ENCODE peak calls at places on chromosomes 11 and 22, in eight cellular contexts. E is fibroblast of the aortic adventitia, N is body of pancreas, I is RWPE1, D is glutamatergic neuron, K is astrocyte of the cerebellum, T is fibroblast of mammary gland, O is HCT116. W is an unnamed sample.

GRCh38 chr22:39292002-39292401 is 27.4 kb downstream of the RPL3 start:
- DNase-seq in E (no peak), N (peak), I (no peak), D (no peak), K (no peak), T (no peak), O (no peak), W (no peak)

GRCh38 chr11:120719348-120719747 is 207.8 kb downstream of the GRIK4 start:
- DNase-seq in E (no peak), N (no peak), I (no peak), D (no peak), K (no peak), T (peak), O (no peak), W (no peak)

GRCh38 chr11:35348898-35349687 is 70.3 kb downstream of the SLC1A2 start:
- DNase-seq in E (no peak), N (no peak), I (no peak), D (no peak), K (no peak), T (no peak), O (no peak), W (no peak)

GRCh38 chr11:67301951-67302516 is 1.3 kb upstream of the SSH3 start:
- DNase-seq in E (no peak), N (peak), I (peak), D (peak), K (no peak), T (peak), O (no peak), W (no peak)

GRCh38 chr11:15967166-15967565 is 389.2 kb downstream of the SOX6 start:
- DNase-seq in E (no peak), N (no peak), I (peak), D (no peak), K (no peak), T (peak), O (no peak), W (peak)

GRCh38 chr22:21760640-21761039 is 25.0 kb upstream of the YPEL1 start:
- DNase-seq in E (peak), N (no peak), I (no peak), D (no peak), K (peak), T (peak), O (no peak), W (no peak)

GRCh38 chr11:40292636-40293585 is 1166.5 kb downstream of the LRRC4C start:
- DNase-seq in E (no peak), N (no peak), I (peak), D (peak), K (no peak), T (no peak), O (no peak), W (no peak)

GRCh38 chr11:113974741-113975470 is at the start of gene HTR3A:
- DNase-seq in E (peak), N (peak), I (peak), D (peak), K (no peak), T (peak), O (peak), W (no peak)

GRCh38 chr11:71251761-71252433 is 480 bp downstream of the SHANK2 start:
- DNase-seq in E (no peak), N (peak), I (peak), D (peak), K (no peak), T (no peak), O (no peak), W (peak)

GRCh38 chr11:114678125-114679036 is at the start of gene NXPE2:
- DNase-seq in E (no peak), N (no peak), I (peak), D (no peak), K (peak), T (peak), O (no peak), W (no peak)

GRCh38 chr22:29331658-29332300 is 16.3 kb upstream of the RASL10A start:
- DNase-seq in E (no peak), N (no peak), I (no peak), D (no peak), K (no peak), T (no peak), O (no peak), W (no peak)

GRCh38 chr22:29702931-29703594 is 16.7 kb upstream of the CABP7 start:
- DNase-seq in E (no peak), N (no peak), I (no peak), D (no peak), K (no peak), T (no peak), O (no peak), W (peak)

GRCh38 chr11:36363361-36364272 is 67.5 kb downstream of the PRR5L start:
- DNase-seq in E (no peak), N (no peak), I (peak), D (no peak), K (no peak), T (no peak), O (no peak), W (no peak)

GRCh38 chr11:20429216-20429615 is 41.7 kb downstream of the PRMT3 start:
- DNase-seq in E (no peak), N (no peak), I (no peak), D (no peak), K (no peak), T (no peak), O (no peak), W (no peak)

GRCh38 chr22:49823289-49824045 is 4.2 kb downstream of the BRD1 start:
- DNase-seq in E (no peak), N (no peak), I (no peak), D (no peak), K (no peak), T (no peak), O (no peak), W (no peak)

GRCh38 chr11:83957038-83957900 is 671.1 kb upstream of the CCDC90B start:
- DNase-seq in E (no peak), N (no peak), I (no peak), D (no peak), K (peak), T (no peak), O (no peak), W (no peak)

GRCh38 chr11:78564037-78564888 is 10.4 kb downstream of the NARS2 start:
- DNase-seq in E (peak), N (peak), I (peak), D (no peak), K (peak), T (peak), O (peak), W (peak)

GRCh38 chr22:11307996-11308395 is 4220.0 kb upstream of the OR11H1 start:
- DNase-seq in E (no peak), N (no peak), I (no peak), D (no peak), K (no peak), T (no peak), O (no peak), W (no peak)

GRCh38 chr11:11977206-11977938 is 31.1 kb downstream of the DKK3 start:
- DNase-seq in E (peak), N (peak), I (peak), D (no peak), K (peak), T (peak), O (peak), W (no peak)

GRCh38 chr11:107545101-107545514 is 20.4 kb downstream of the ALKBH8 start:
- DNase-seq in E (peak), N (no peak), I (peak), D (no peak), K (peak), T (peak), O (peak), W (peak)

GRCh38 chr11:1202776-1203504 is 19.9 kb upstream of the MUC5B start:
- DNase-seq in E (peak), N (peak), I (peak), D (peak), K (no peak), T (peak), O (peak), W (peak)

GRCh38 chr11:33721291-33721840 is 14.9 kb downstream of the CD59 start:
- DNase-seq in E (no peak), N (no peak), I (no peak), D (no peak), K (no peak), T (peak), O (no peak), W (no peak)

GRCh38 chr11:736431-736830 is 10.8 kb upstream of the TALDO1 start:
- DNase-seq in E (no peak), N (no peak), I (no peak), D (no peak), K (no peak), T (no peak), O (no peak), W (no peak)

GRCh38 chr11:114827043-114827442 is 148.7 kb downstream of the NXPE2 start:
- DNase-seq in E (no peak), N (no peak), I (no peak), D (no peak), K (no peak), T (no peak), O (no peak), W (no peak)

GRCh38 chr11:47111318-47111804 is 65.3 kb downstream of the ARFGAP2 start:
- DNase-seq in E (no peak), N (no peak), I (no peak), D (no peak), K (no peak), T (no peak), O (no peak), W (peak)

GRCh38 chr11:6568191-6568918 is 35.1 kb downstream of the RRP8 start:
- DNase-seq in E (peak), N (peak), I (peak), D (no peak), K (peak), T (peak), O (no peak), W (no peak)

GRCh38 chr11:14566331-14567063 is 46.3 kb upstream of the PSMA1 start:
- DNase-seq in E (no peak), N (no peak), I (no peak), D (no peak), K (no peak), T (no peak), O (no peak), W (no peak)

GRCh38 chr11:30016588-30017363 is at the start of gene KCNA4:
- DNase-seq in E (no peak), N (no peak), I (peak), D (peak), K (no peak), T (no peak), O (no peak), W (no peak)

GRCh38 chr22:28882545-28882877 is 861 bp upstream of the ZNRF3 start:
- DNase-seq in E (peak), N (no peak), I (no peak), D (no peak), K (no peak), T (no peak), O (peak), W (no peak)

GRCh38 chr11:69304686-69305085 is 10.7 kb downstream of the MYEOV start:
- DNase-seq in E (no peak), N (no peak), I (no peak), D (no peak), K (no peak), T (no peak), O (no peak), W (no peak)

GRCh38 chr11:59761985-59762384 is 6.8 kb downstream of the STX3 start:
- DNase-seq in E (no peak), N (no peak), I (no peak), D (no peak), K (no peak), T (no peak), O (no peak), W (no peak)

GRCh38 chr11:32034149-32034548 is 56.7 kb upstream of the RCN1 start:
- DNase-seq in E (peak), N (no peak), I (no peak), D (no peak), K (peak), T (peak), O (no peak), W (no peak)

GRCh38 chr11:36048496-36049247 is 104.8 kb downstream of the LDLRAD3 start:
- DNase-seq in E (no peak), N (no peak), I (no peak), D (no peak), K (peak), T (no peak), O (no peak), W (no peak)

GRCh38 chr11:119538748-119539147 is 115.8 kb upstream of the THY1 start:
- DNase-seq in E (peak), N (peak), I (no peak), D (no peak), K (no peak), T (peak), O (no peak), W (no peak)

GRCh38 chr11:73454987-73455386 is 78.8 kb downstream of the RELT start:
- DNase-seq in E (no peak), N (no peak), I (no peak), D (no peak), K (no peak), T (no peak), O (no peak), W (no peak)

GRCh38 chr11:3896644-3897043 is 41.2 kb downstream of the STIM1 start:
- DNase-seq in E (no peak), N (no peak), I (no peak), D (no peak), K (no peak), T (no peak), O (no peak), W (no peak)

GRCh38 chr11:17351510-17352176 is at the start of gene NCR3LG1:
- DNase-seq in E (peak), N (peak), I (no peak), D (peak), K (no peak), T (peak), O (no peak), W (peak)
- TF ChIP-seq CTCF in E (no peak), N (no peak), I (no peak), D (peak), K (no peak), T (no peak), O (no peak), W (no peak)

GRCh38 chr22:48748113-48748859 is 1079.4 kb downstream of the BRD1 start:
- DNase-seq in E (no peak), N (no peak), I (no peak), D (no peak), K (no peak), T (no peak), O (no peak), W (no peak)
- TF ChIP-seq CTCF in E (no peak), N (no peak), I (no peak), D (no peak), K (no peak), T (no peak), O (no peak), W (no peak)

GRCh38 chr11:126862664-126863247 is 137.8 kb downstream of the KIRREL3 start:
- DNase-seq in E (no peak), N (no peak), I (no peak), D (peak), K (no peak), T (no peak), O (no peak), W (peak)
- TF ChIP-seq CTCF in E (no peak), N (no peak), I (no peak), D (no peak), K (no peak), T (no peak), O (no peak), W (no peak)

DNA sequence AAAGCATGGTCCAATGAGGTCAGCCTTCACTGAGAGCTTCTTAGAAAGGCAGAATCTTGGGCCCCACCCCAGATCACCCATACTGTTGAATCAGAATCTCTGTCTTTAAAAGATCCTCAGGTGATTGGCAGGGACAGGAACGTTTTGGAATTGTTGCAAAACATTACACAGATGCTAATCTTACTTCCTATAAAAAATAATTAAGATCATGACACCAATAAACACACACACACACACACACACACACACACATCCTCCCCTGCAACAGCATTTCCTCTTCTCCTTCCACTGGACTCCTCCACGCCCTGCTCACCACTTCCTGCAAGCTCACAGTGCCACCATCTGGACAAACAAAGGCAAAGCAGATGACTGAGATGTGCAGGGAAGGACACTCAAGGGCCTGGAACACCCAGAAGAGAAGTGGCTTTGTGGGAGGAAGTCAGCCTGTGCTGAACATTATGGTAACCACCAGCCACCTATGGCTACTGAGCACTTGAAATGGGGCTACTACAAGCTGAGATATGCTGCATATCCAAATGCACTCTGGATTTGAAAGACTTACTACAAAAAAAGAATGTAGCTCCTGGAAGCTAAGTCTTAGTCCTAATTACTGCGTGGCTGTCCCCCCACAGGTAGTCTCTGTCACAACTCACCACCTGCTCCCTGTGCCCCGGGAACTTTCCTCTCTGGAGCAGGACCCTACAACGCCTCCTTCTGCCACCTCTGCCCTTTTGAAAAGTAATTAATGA is 65.6 kb downstream of the BTG4 start:
- DNase-seq in E (peak), N (peak), I (peak), D (peak), K (peak), T (peak), O (peak), W (peak)
- TF ChIP-seq CTCF in E (peak), N (peak), I (peak), D (peak), K (peak), T (peak), O (peak), W (peak)